ENCODE peak calls at places on chromosomes 5 and 9, in six cellular contexts. One of them, this sample, is unnamed.

GRCh38 chr9:73269430-73270101 is 117.9 kb downstream of the ANXA1 start:
- DNase-seq in ovary: no peak
- DNase-seq in lower lobe of right lung: no peak
- DNase-seq in coronary artery: no peak
- DNase-seq in IMR-90: peak
- DNase-seq in colonic mucosa: no peak
- DNase-seq in this sample: no peak

GRCh38 chr5:176402684-176403083 is 13.7 kb downstream of the CLTB start:
- DNase-seq in ovary: no peak
- DNase-seq in coronary artery: no peak
- DNase-seq in lower lobe of right lung: no peak
- DNase-seq in colonic mucosa: peak
- DNase-seq in IMR-90: no peak
- DNase-seq in this sample: no peak

GRCh38 chr5:60463179-60463868 is 236.6 kb downstream of the DEPDC1B start:
- DNase-seq in IMR-90: no peak
- DNase-seq in lower lobe of right lung: no peak
- DNase-seq in colonic mucosa: no peak
- DNase-seq in ovary: no peak
- DNase-seq in coronary artery: no peak
- DNase-seq in this sample: no peak

GRCh38 chr9:122912964-122913673 is at the start of gene ZBTB6:
- DNase-seq in colonic mucosa: peak
- DNase-seq in lower lobe of right lung: peak
- DNase-seq in ovary: peak
- DNase-seq in IMR-90: peak
- DNase-seq in coronary artery: peak
- DNase-seq in this sample: peak

GRCh38 chr5:142386151-142387021 is 61.6 kb upstream of the SPRY4 start:
- DNase-seq in IMR-90: no peak
- DNase-seq in lower lobe of right lung: peak
- DNase-seq in ovary: no peak
- DNase-seq in coronary artery: no peak
- DNase-seq in colonic mucosa: no peak
- DNase-seq in this sample: no peak

GRCh38 chr5:37668524-37669047 is 171.3 kb downstream of the GDNF start:
- DNase-seq in IMR-90: peak
- DNase-seq in lower lobe of right lung: peak
- DNase-seq in ovary: no peak
- DNase-seq in coronary artery: no peak
- DNase-seq in colonic mucosa: peak
- DNase-seq in this sample: peak

GRCh38 chr5:39130716-39131115 is 56.5 kb upstream of the RICTOR start:
- DNase-seq in coronary artery: no peak
- DNase-seq in ovary: no peak
- DNase-seq in IMR-90: no peak
- DNase-seq in lower lobe of right lung: no peak
- DNase-seq in colonic mucosa: no peak
- DNase-seq in this sample: no peak

GRCh38 chr9:109418827-109419226 is 79.3 kb downstream of the PTPN3 start:
- DNase-seq in colonic mucosa: no peak
- DNase-seq in IMR-90: no peak
- DNase-seq in coronary artery: no peak
- DNase-seq in ovary: no peak
- DNase-seq in lower lobe of right lung: no peak
- DNase-seq in this sample: no peak

GRCh38 chr5:162096448-162096847 is 28.9 kb downstream of the GABRG2 start:
- DNase-seq in coronary artery: no peak
- DNase-seq in ovary: no peak
- DNase-seq in colonic mucosa: no peak
- DNase-seq in lower lobe of right lung: no peak
- DNase-seq in IMR-90: no peak
- DNase-seq in this sample: no peak

GRCh38 chr5:180006116-180006515 is 65.4 kb downstream of the RNF130 start:
- DNase-seq in IMR-90: no peak
- DNase-seq in lower lobe of right lung: no peak
- DNase-seq in ovary: no peak
- DNase-seq in coronary artery: no peak
- DNase-seq in colonic mucosa: no peak
- DNase-seq in this sample: no peak

GRCh38 chr9:133372144-133372543 is 3.7 kb downstream of the SURF4 start:
- DNase-seq in ovary: no peak
- DNase-seq in coronary artery: no peak
- DNase-seq in colonic mucosa: no peak
- DNase-seq in IMR-90: no peak
- DNase-seq in lower lobe of right lung: no peak
- DNase-seq in this sample: peak

GRCh38 chr5:132019337-132019736 is 7.9 kb upstream of the ACSL6 start:
- DNase-seq in lower lobe of right lung: no peak
- DNase-seq in IMR-90: no peak
- DNase-seq in ovary: no peak
- DNase-seq in coronary artery: no peak
- DNase-seq in colonic mucosa: peak
- DNase-seq in this sample: no peak

GRCh38 chr5:129459485-129460120 is 495 bp upstream of the ADAMTS19 start:
- DNase-seq in IMR-90: peak
- DNase-seq in colonic mucosa: peak
- DNase-seq in ovary: peak
- DNase-seq in coronary artery: no peak
- DNase-seq in lower lobe of right lung: no peak
- DNase-seq in this sample: no peak

GRCh38 chr5:9140202-9140601 is 405.7 kb downstream of the SEMA5A start:
- DNase-seq in colonic mucosa: no peak
- DNase-seq in ovary: no peak
- DNase-seq in coronary artery: no peak
- DNase-seq in IMR-90: no peak
- DNase-seq in lower lobe of right lung: no peak
- DNase-seq in this sample: no peak

GRCh38 chr9:136496801-136497620 is 14.2 kb upstream of the SEC16A start:
- DNase-seq in lower lobe of right lung: no peak
- DNase-seq in coronary artery: no peak
- DNase-seq in colonic mucosa: no peak
- DNase-seq in ovary: no peak
- DNase-seq in IMR-90: no peak
- DNase-seq in this sample: no peak

GRCh38 chr5:143880178-143880577 is 68.2 kb downstream of the HMHB1 start:
- DNase-seq in lower lobe of right lung: no peak
- DNase-seq in IMR-90: peak
- DNase-seq in colonic mucosa: no peak
- DNase-seq in ovary: no peak
- DNase-seq in coronary artery: no peak
- DNase-seq in this sample: peak

GRCh38 chr5:167057665-167058064 is 1233.8 kb upstream of the WWC1 start:
- DNase-seq in IMR-90: no peak
- DNase-seq in colonic mucosa: no peak
- DNase-seq in ovary: no peak
- DNase-seq in lower lobe of right lung: no peak
- DNase-seq in coronary artery: no peak
- DNase-seq in this sample: no peak

GRCh38 chr5:133267601-133268000 is 215.8 kb downstream of the HSPA4 start:
- DNase-seq in ovary: no peak
- DNase-seq in IMR-90: no peak
- DNase-seq in coronary artery: no peak
- DNase-seq in lower lobe of right lung: no peak
- DNase-seq in colonic mucosa: no peak
- DNase-seq in this sample: no peak

GRCh38 chr5:171709930-171710329 is 75.7 kb upstream of the SMIM23 start:
- DNase-seq in lower lobe of right lung: no peak
- DNase-seq in coronary artery: peak
- DNase-seq in IMR-90: no peak
- DNase-seq in ovary: no peak
- DNase-seq in colonic mucosa: no peak
- DNase-seq in this sample: no peak

GRCh38 chr5:110663525-110663924 is 62.9 kb downstream of the TMEM232 start:
- DNase-seq in colonic mucosa: no peak
- DNase-seq in coronary artery: no peak
- DNase-seq in IMR-90: no peak
- DNase-seq in lower lobe of right lung: no peak
- DNase-seq in ovary: no peak
- DNase-seq in this sample: no peak

GRCh38 chr5:73030995-73031394 is 75.2 kb downstream of the FCHO2 start:
- DNase-seq in IMR-90: peak
- DNase-seq in lower lobe of right lung: no peak
- DNase-seq in colonic mucosa: no peak
- DNase-seq in coronary artery: no peak
- DNase-seq in ovary: no peak
- DNase-seq in this sample: no peak

GRCh38 chr5:59354811-59355210 is 538.7 kb downstream of the PDE4D start:
- DNase-seq in lower lobe of right lung: no peak
- DNase-seq in ovary: no peak
- DNase-seq in colonic mucosa: no peak
- DNase-seq in coronary artery: no peak
- DNase-seq in IMR-90: no peak
- DNase-seq in this sample: no peak

GRCh38 chr9:20436475-20437195 is 185.7 kb downstream of the MLLT3 start:
- DNase-seq in coronary artery: no peak
- DNase-seq in ovary: no peak
- DNase-seq in colonic mucosa: no peak
- DNase-seq in lower lobe of right lung: no peak
- DNase-seq in IMR-90: no peak
- DNase-seq in this sample: no peak

GRCh38 chr9:77595426-77596051 is 52.6 kb downstream of the GNA14 start:
- DNase-seq in coronary artery: no peak
- DNase-seq in IMR-90: no peak
- DNase-seq in lower lobe of right lung: no peak
- DNase-seq in ovary: no peak
- DNase-seq in colonic mucosa: no peak
- DNase-seq in this sample: no peak

GRCh38 chr9:35342221-35342620 is 147.7 kb upstream of the RUSC2 start:
- DNase-seq in colonic mucosa: no peak
- DNase-seq in lower lobe of right lung: no peak
- DNase-seq in IMR-90: peak
- DNase-seq in coronary artery: no peak
- DNase-seq in ovary: no peak
- DNase-seq in this sample: no peak

GRCh38 chr5:68154119-68154857 is 61.3 kb upstream of the PIK3R1 start:
- DNase-seq in IMR-90: no peak
- DNase-seq in coronary artery: no peak
- DNase-seq in lower lobe of right lung: no peak
- DNase-seq in colonic mucosa: no peak
- DNase-seq in ovary: no peak
- DNase-seq in this sample: no peak
- H3K27ac ChIP-seq in IMR-90: no peak
- H3K27ac ChIP-seq in coronary artery: no peak
- H3K27ac ChIP-seq in lower lobe of right lung: no peak
- H3K27ac ChIP-seq in colonic mucosa: no peak
- H3K27ac ChIP-seq in ovary: no peak
- H3K27ac ChIP-seq in this sample: no peak

DNA sequence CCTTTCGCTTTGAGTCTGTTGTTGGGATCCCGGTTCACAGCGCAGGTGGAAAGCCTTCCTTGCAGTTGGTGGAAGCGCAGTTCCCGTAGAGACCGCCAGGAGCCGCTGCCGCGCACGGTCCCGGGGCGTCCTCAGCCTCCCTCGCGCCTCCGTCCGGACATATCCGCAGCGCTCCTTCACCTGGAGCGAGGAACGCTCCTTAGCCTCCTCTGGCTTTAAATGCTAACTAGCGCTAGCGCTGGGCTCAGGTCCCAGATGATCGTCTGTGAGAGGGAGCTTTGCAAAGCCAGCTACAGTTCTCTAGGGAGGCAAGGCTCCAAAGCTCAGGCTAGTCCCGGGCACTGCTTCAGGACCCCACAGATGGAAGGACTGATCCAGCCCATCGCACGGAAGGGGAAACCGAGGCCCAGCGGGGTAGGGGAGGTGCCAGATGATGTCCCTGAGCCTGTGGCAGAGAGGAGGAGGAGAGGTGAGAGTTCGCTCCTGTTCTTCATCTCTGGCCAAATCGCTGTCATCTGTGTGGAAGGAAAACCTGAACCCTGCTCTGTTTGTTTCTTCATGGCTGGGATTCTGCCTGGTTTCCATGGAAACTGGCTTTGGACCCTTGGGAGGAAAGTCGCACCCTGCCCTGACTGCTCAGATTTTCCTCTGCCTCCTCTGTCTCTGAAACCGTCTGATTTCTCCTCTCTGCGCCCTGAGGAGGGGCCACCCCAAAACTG is 31.4 kb downstream of the COL15A1 start:
- DNase-seq in colonic mucosa: peak
- DNase-seq in lower lobe of right lung: peak
- DNase-seq in coronary artery: peak
- DNase-seq in ovary: peak
- DNase-seq in IMR-90: peak
- DNase-seq in this sample: peak
- H3K27ac ChIP-seq in colonic mucosa: no peak
- H3K27ac ChIP-seq in lower lobe of right lung: no peak
- H3K27ac ChIP-seq in coronary artery: peak
- H3K27ac ChIP-seq in ovary: no peak
- H3K27ac ChIP-seq in IMR-90: no peak
- H3K27ac ChIP-seq in this sample: peak

DNA sequence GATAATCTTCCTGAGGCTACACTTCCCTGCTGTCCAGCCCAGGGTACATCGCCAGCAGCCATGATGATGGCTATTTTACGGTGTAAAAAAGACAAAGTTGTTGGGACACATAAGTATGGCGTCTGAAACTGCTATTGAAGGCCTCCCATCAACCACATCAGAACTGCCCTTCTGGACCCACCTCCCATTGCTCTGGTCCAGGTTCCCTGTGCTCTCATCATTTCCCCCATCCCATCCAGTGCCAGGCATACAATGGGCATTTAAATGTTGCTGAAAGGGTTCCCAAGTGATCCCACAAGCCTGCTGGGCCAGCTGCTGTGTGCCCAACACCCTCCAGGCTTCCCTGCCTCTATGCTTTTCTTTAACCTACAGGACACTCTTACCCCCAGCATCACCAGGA is 10.6 kb downstream of the IL9 start:
- DNase-seq in coronary artery: no peak
- DNase-seq in ovary: no peak
- DNase-seq in IMR-90: no peak
- DNase-seq in colonic mucosa: no peak
- DNase-seq in lower lobe of right lung: no peak
- DNase-seq in this sample: no peak
- H3K27ac ChIP-seq in coronary artery: no peak
- H3K27ac ChIP-seq in ovary: no peak
- H3K27ac ChIP-seq in IMR-90: no peak
- H3K27ac ChIP-seq in colonic mucosa: no peak
- H3K27ac ChIP-seq in lower lobe of right lung: no peak
- H3K27ac ChIP-seq in this sample: no peak

DNA sequence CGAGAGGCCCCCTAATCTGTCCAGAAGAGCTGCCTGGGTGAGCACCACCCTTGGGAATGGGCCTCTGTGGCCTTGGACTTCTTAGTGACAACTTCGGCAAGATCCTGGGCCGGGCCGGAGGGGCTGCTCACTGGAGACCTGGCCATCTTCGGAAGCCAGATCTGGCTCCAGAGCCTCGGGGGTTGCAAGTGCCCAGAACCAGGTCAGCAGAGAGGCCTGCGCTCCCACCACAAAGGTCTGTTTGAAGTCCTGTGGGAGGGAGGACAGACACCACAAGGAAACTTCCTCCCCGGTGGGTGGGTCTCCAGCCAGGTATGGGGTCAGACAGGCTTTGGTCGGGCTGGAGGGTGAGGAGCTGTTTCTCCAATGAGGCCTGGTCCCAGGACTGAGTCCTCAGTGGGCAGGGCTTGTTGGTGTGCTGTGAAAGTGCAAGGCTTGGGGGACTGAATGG is 86.1 kb downstream of the DAB2IP start:
- DNase-seq in colonic mucosa: no peak
- DNase-seq in ovary: no peak
- DNase-seq in coronary artery: no peak
- DNase-seq in lower lobe of right lung: no peak
- DNase-seq in IMR-90: no peak
- DNase-seq in this sample: no peak
- H3K27ac ChIP-seq in colonic mucosa: peak
- H3K27ac ChIP-seq in ovary: peak
- H3K27ac ChIP-seq in coronary artery: peak
- H3K27ac ChIP-seq in lower lobe of right lung: peak
- H3K27ac ChIP-seq in IMR-90: no peak
- H3K27ac ChIP-seq in this sample: peak